ENCODE peak calls at places on chromosome 20, in four cellular contexts. B is BJ, S is left ventricle myocardium inferior, D is naive B cell. Y is an unnamed sample.

GRCh38 chr20:53639647-53640440 is 46.2 kb upstream of the ZNF217 start:
- DNase-seq in B (no peak), D (no peak), S (no peak), Y (no peak)

GRCh38 chr20:35305682-35306556 is 13.7 kb upstream of the FAM83C start:
- DNase-seq in D (no peak), S (no peak), B (peak), Y (peak)

GRCh38 chr20:36153754-36154695 is 515 bp upstream of the EPB41L1 start:
- DNase-seq in B (no peak), S (peak), D (no peak), Y (peak)

GRCh38 chr20:44924526-44924925 is 14.7 kb downstream of the PABPC1L start:
- DNase-seq in B (no peak), S (no peak), D (no peak), Y (no peak)

GRCh38 chr20:35601990-35602389 is 13.6 kb upstream of the SPAG4 start:
- DNase-seq in B (no peak), D (no peak), S (no peak), Y (no peak)

GRCh38 chr20:63073051-63073737 is 66.4 kb upstream of the BHLHE23 start:
- DNase-seq in D (no peak), S (no peak), B (no peak), Y (no peak)

GRCh38 chr20:53040678-53041674 is 68.8 kb downstream of the TSHZ2 start:
- DNase-seq in B (no peak), D (no peak), S (no peak), Y (no peak)

GRCh38 chr20:57410398-57411323 is 19.5 kb downstream of the RBM38 start:
- DNase-seq in S (no peak), B (no peak), D (peak), Y (no peak)

GRCh38 chr20:59149678-59150504 is 13.7 kb upstream of the ZNF831 start:
- DNase-seq in D (peak), B (no peak), S (peak), Y (no peak)

GRCh38 chr20:25076731-25077609 is 5.0 kb downstream of the VSX1 start:
- DNase-seq in S (no peak), B (no peak), D (no peak), Y (no peak)

GRCh38 chr20:4445780-4446179 is 275.9 kb upstream of the PRND start:
- DNase-seq in D (no peak), B (no peak), S (no peak), Y (no peak)

GRCh38 chr20:51533291-51534172 is 9.0 kb downstream of the NFATC2 start:
- DNase-seq in D (no peak), B (no peak), S (no peak), Y (peak)

GRCh38 chr20:4154958-4155411 is 139.6 kb upstream of the RNF24 start:
- DNase-seq in B (no peak), D (no peak), S (no peak), Y (no peak)

GRCh38 chr20:58749979-58750378 is 57.4 kb downstream of the NPEPL1 start:
- DNase-seq in S (no peak), D (no peak), B (no peak), Y (no peak)

GRCh38 chr20:32992015-32992641 is 12.1 kb downstream of the SUN5 start:
- DNase-seq in B (no peak), D (no peak), S (no peak), Y (no peak)

GRCh38 chr20:23320317-23320716 is 30.3 kb upstream of the NXT1 start:
- DNase-seq in S (no peak), B (no peak), D (no peak), Y (no peak)

GRCh38 chr20:2132461-2132901 is 30.9 kb downstream of the STK35 start:
- DNase-seq in D (no peak), S (no peak), B (no peak), Y (no peak)

GRCh38 chr20:47300071-47300470 is 56.4 kb downstream of the ZMYND8 start:
- DNase-seq in D (no peak), S (no peak), B (no peak), Y (peak)

GRCh38 chr20:4617484-4617883 is 104.2 kb upstream of the PRND start:
- DNase-seq in D (no peak), B (no peak), S (no peak), Y (no peak)

GRCh38 chr20:44678990-44679611 is 27.6 kb upstream of the ADA start:
- DNase-seq in B (no peak), D (no peak), S (no peak), Y (no peak)